ENCODE peak calls at places on chromosomes 3 and 15, in eight cellular contexts. U is nephron progenitor cell, D is kidney, M is WTC11, T is omental fat pad, O is heart right ventricle, G is fibroblast of mammary gland, R is B cell. Q is an unnamed sample.
A peak's percentile ranks its signal among the peaks of the same experiment; 100 is the strongest.

GRCh38 chr3:8610961-8611360 is 33.6 kb downstream of the SSUH2 start:
- DNase-seq in U (no peak), D (no peak), M (no peak), T (no peak), O (no peak), G (no peak), R (no peak), Q (no peak)

GRCh38 chr3:169002689-169003088 is 660.8 kb downstream of the MECOM start:
- DNase-seq in U (no peak), D (no peak), M (no peak), T (no peak), O (no peak), G (no peak), R (no peak), Q (no peak)

GRCh38 chr3:48417529-48418108 is 12.3 kb downstream of the PLXNB1 start:
- DNase-seq in U (no peak), D (peak; percentile 64), M (no peak), T (no peak), O (no peak), G (no peak), R (peak; percentile 30), Q (no peak)

GRCh38 chr3:141094851-141095545 is 43.9 kb downstream of the SPSB4 start:
- DNase-seq in U (no peak), D (no peak), M (no peak), T (no peak), O (peak; percentile 93), G (peak; percentile 40), R (no peak), Q (peak; percentile 63)

GRCh38 chr3:60757724-60758123 is 493.5 kb downstream of the FHIT start:
- DNase-seq in U (no peak), D (no peak), M (no peak), T (no peak), O (no peak), G (no peak), R (no peak), Q (no peak)

GRCh38 chr3:65443739-65444447 is 594.8 kb downstream of the MAGI1 start:
- DNase-seq in U (no peak), D (no peak), M (no peak), T (no peak), O (no peak), G (no peak), R (no peak), Q (no peak)

GRCh38 chr15:35209838-35210237 is 124.7 kb upstream of the NANOGP8 start:
- DNase-seq in U (no peak), D (no peak), M (no peak), T (no peak), O (no peak), G (no peak), R (no peak), Q (no peak)

GRCh38 chr3:126538966-126539365 is 15.0 kb downstream of the CHST13 start:
- DNase-seq in U (no peak), D (no peak), M (no peak), T (no peak), O (no peak), G (no peak), R (peak; percentile 5), Q (peak; percentile 25)

GRCh38 chr3:126132751-126133511 is 47.5 kb downstream of the ALDH1L1 start:
- DNase-seq in U (peak; percentile 28), D (peak; percentile 31), M (peak; percentile 53), T (peak; percentile 11), O (peak; percentile 1), G (no peak), R (no peak), Q (peak; percentile 51)

GRCh38 chr3:59731909-59732308 is 682.1 kb upstream of the CFAP20DC start:
- DNase-seq in U (no peak), D (no peak), M (no peak), T (no peak), O (no peak), G (no peak), R (no peak), Q (no peak)

GRCh38 chr3:33722626-33723370 is 4.7 kb upstream of the CLASP2 start:
- DNase-seq in U (no peak), D (no peak), M (no peak), T (no peak), O (no peak), G (peak; percentile 21), R (no peak), Q (no peak)

GRCh38 chr3:190444576-190445145 is 5.0 kb downstream of the TMEM207 start:
- DNase-seq in U (no peak), D (no peak), M (no peak), T (no peak), O (no peak), G (no peak), R (no peak), Q (no peak)

GRCh38 chr3:13877911-13878710 is 1.8 kb downstream of the WNT7A start:
- DNase-seq in U (peak; percentile 38), D (no peak), M (peak; percentile 29), T (no peak), O (no peak), G (no peak), R (no peak), Q (peak; percentile 78)

GRCh38 chr3:152030320-152030719 is 156.9 kb downstream of the SUCNR1 start:
- DNase-seq in U (no peak), D (no peak), M (no peak), T (no peak), O (no peak), G (no peak), R (no peak), Q (no peak)

GRCh38 chr3:136932518-136932917 is 25.3 kb upstream of the IL20RB start:
- DNase-seq in U (no peak), D (no peak), M (no peak), T (no peak), O (no peak), G (peak; percentile 37), R (no peak), Q (no peak)

GRCh38 chr3:193771011-193771697 is 178.1 kb downstream of the OPA1 start:
- DNase-seq in U (no peak), D (no peak), M (no peak), T (no peak), O (no peak), G (no peak), R (peak; percentile 1), Q (no peak)

GRCh38 chr15:30042556-30042955 is 40.2 kb upstream of the GOLGA8J start:
- DNase-seq in U (no peak), D (no peak), M (no peak), T (no peak), O (no peak), G (no peak), R (no peak), Q (no peak)

GRCh38 chr15:30046414-30046813 is 36.3 kb upstream of the GOLGA8J start:
- DNase-seq in U (no peak), D (no peak), M (no peak), T (no peak), O (no peak), G (no peak), R (no peak), Q (no peak)

GRCh38 chr15:30041868-30042267 is 40.9 kb upstream of the GOLGA8J start:
- DNase-seq in U (no peak), D (no peak), M (no peak), T (no peak), O (no peak), G (no peak), R (no peak), Q (no peak)

GRCh38 chr15:30044377-30044776 is 38.4 kb upstream of the GOLGA8J start:
- DNase-seq in U (no peak), D (no peak), M (no peak), T (no peak), O (no peak), G (no peak), R (no peak), Q (no peak)

GRCh38 chr15:30043211-30043655 is 39.5 kb upstream of the GOLGA8J start:
- DNase-seq in U (no peak), D (no peak), M (no peak), T (no peak), O (no peak), G (peak; percentile 19), R (no peak), Q (no peak)
- TF ChIP-seq CTCF in U (no peak), D (peak; percentile 15), M (no peak), T (no peak), O (peak; percentile 52), G (peak; percentile 20), R (no peak), Q (peak; percentile 84)

GRCh38 chr3:57911588-57911987 is 96.6 kb upstream of the FLNB start:
- DNase-seq in U (no peak), D (no peak), M (no peak), T (no peak), O (no peak), G (peak; percentile 52), R (no peak), Q (no peak)

DNA sequence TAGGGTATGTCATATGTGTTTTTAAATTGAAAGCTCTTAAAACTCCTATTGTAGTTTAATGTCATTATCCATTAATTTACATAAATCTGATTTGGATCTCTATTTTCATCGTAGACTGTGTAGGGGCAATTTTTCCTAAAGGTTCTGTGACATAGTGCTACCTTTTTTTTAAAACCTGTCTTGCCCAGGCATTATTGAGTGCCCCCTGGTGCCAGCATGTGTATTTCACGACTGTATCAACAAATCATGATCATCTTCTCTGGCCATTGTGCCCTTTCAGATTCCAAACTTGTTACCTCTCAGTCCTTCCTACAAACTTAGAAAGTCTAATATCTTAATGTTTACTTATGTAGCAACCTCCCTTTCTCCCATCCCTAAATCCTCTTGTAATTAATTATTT is 97.2 kb upstream of the FLNB start:
- DNase-seq in U (no peak), D (no peak), M (no peak), T (no peak), O (no peak), G (no peak), R (no peak), Q (no peak)
- TF ChIP-seq CTCF in U (no peak), D (peak; percentile 24), M (no peak), T (no peak), O (peak; percentile 37), G (peak; percentile 43), R (peak; percentile 57), Q (peak; percentile 76)

GRCh38 chr3:58496206-58496605 is 4.3 kb downstream of the KCTD6 start:
- DNase-seq in U (no peak), D (no peak), M (no peak), T (no peak), O (no peak), G (no peak), R (no peak), Q (no peak)

GRCh38 chr3:58491506-58492384 is at the start of gene KCTD6:
- DNase-seq in U (peak; percentile 99), D (peak; percentile 97), M (peak; percentile 97), T (peak; percentile 77), O (peak; percentile 93), G (peak; percentile 90), R (peak; percentile 96), Q (no peak)

GRCh38 chr3:58492385-58492970 is 582 bp downstream of the KCTD6 start:
- DNase-seq in U (peak; percentile 49), D (no peak), M (no peak), T (no peak), O (no peak), G (no peak), R (peak; percentile 56), Q (no peak)

GRCh38 chr3:58495101-58495500 is 3.2 kb downstream of the KCTD6 start:
- DNase-seq in U (no peak), D (no peak), M (no peak), T (no peak), O (no peak), G (peak; percentile 51), R (no peak), Q (no peak)

GRCh38 chr3:58494107-58494506 is 2.2 kb downstream of the KCTD6 start:
- DNase-seq in U (no peak), D (no peak), M (no peak), T (no peak), O (no peak), G (no peak), R (no peak), Q (no peak)
- TF ChIP-seq CTCF in U (no peak), D (no peak), M (no peak), T (no peak), O (no peak), G (no peak), R (no peak), Q (peak; percentile 48)

GRCh38 chr3:155512867-155513261 is 219.4 kb upstream of the STRIT1 start:
- DNase-seq in U (no peak), D (no peak), M (no peak), T (no peak), O (no peak), G (no peak), R (no peak), Q (no peak)
- TF ChIP-seq CTCF in U (no peak), D (no peak), M (no peak), T (no peak), O (no peak), G (no peak), R (no peak), Q (no peak)

Q was measured in chondrocyte.